ENCODE peak calls at places on chromosomes 1 and 21, in eight cellular contexts. H is epithelial cell of proximal tubule; C is posterior vena cava; N is astrocyte of the hippocampus; S is progenitor cell of endocrine pancreas; W is naive thymus-derived CD8-positive, alpha-beta T cell; Y is retinal pigment epithelial cell; D is GDM1. O is an unnamed sample.

GRCh38 chr1:209041936-209042335 is 541.6 kb upstream of the CAMK1G start:
- DNase-seq in C (no peak), N (no peak), D (no peak), H (no peak), S (no peak), Y (no peak), W (no peak), O (no peak)

GRCh38 chr1:243482237-243483022 is 226.6 kb downstream of the SDCCAG8 start:
- DNase-seq in C (no peak), Y (peak), W (peak), N (peak), D (no peak), H (no peak), S (no peak), O (no peak)

GRCh38 chr1:170520601-170521000 is 11.4 kb upstream of the GORAB start:
- DNase-seq in W (no peak), Y (no peak), H (no peak), D (no peak), N (peak), C (no peak), S (no peak), O (no peak)

GRCh38 chr1:239930646-239931262 is 160.9 kb upstream of the FMN2 start:
- DNase-seq in N (no peak), Y (peak), S (no peak), C (no peak), H (peak), D (no peak), W (no peak), O (no peak)

GRCh38 chr1:81690881-81691453 is 109.8 kb upstream of the ADGRL2 start:
- DNase-seq in S (no peak), H (no peak), Y (no peak), D (no peak), C (no peak), W (no peak), N (no peak), O (no peak)

GRCh38 chr21:41993744-41994143 is 16.4 kb downstream of the ZBTB21 start:
- DNase-seq in Y (no peak), C (no peak), N (peak), S (no peak), H (no peak), W (no peak), D (no peak), O (no peak)

GRCh38 chr1:200888349-200888838 is 6.3 kb upstream of the INAVA start:
- DNase-seq in D (peak), N (no peak), S (no peak), H (no peak), W (peak), Y (no peak), C (no peak), O (no peak)

GRCh38 chr1:163410073-163410522 is 88.3 kb downstream of the NUF2 start:
- DNase-seq in D (no peak), S (peak), H (peak), N (peak), Y (peak), W (peak), C (no peak), O (no peak)

GRCh38 chr1:93623436-93623835 is 58.2 kb downstream of the BCAR3 start:
- DNase-seq in W (no peak), H (no peak), S (no peak), N (no peak), Y (no peak), D (no peak), C (no peak), O (no peak)

GRCh38 chr1:169110265-169110664 is 3.8 kb downstream of the ATP1B1 start:
- DNase-seq in H (no peak), S (no peak), W (no peak), N (peak), C (no peak), D (no peak), Y (peak), O (no peak)

GRCh38 chr1:51283977-51284376 is 46.4 kb downstream of the TTC39A start:
- DNase-seq in N (no peak), W (no peak), H (no peak), D (no peak), Y (no peak), C (no peak), S (no peak), O (no peak)

GRCh38 chr1:201085902-201086735 is 26.1 kb downstream of the CACNA1S start:
- DNase-seq in D (no peak), N (peak), W (peak), S (peak), H (no peak), Y (no peak), C (no peak), O (peak)

GRCh38 chr1:34740161-34740875 is 14.5 kb upstream of the GJB5 start:
- DNase-seq in N (peak), H (no peak), W (no peak), S (no peak), D (no peak), C (no peak), Y (no peak), O (no peak)

GRCh38 chr1:41848216-41848952 is 70.3 kb downstream of the HIVEP3 start:
- DNase-seq in D (no peak), H (no peak), Y (no peak), C (no peak), N (no peak), S (no peak), W (no peak), O (no peak)

O was measured in heart right ventricle.